ENCODE peak calls at places on chromosome 12, in four cellular contexts. L is mucosa of gallbladder; Z is NCI-H1105; F is stimulated activated CD8-positive, alpha-beta memory T cell treated with anti-CD3 and anti-CD28 coated beads, Interleukin-12 subunit alpha, Interleukin-12 subunit beta, amount 100 ng/mL, for 4 hours. C is an unnamed sample.

GRCh38 chr12:19451196-19451595 is 11.9 kb downstream of the AEBP2 start:
- DNase-seq in F (no peak), L (no peak), Z (no peak), C (no peak)

GRCh38 chr12:12718382-12718761 is 1.2 kb downstream of the CDKN1B start:
- DNase-seq in L (no peak), Z (no peak), F (no peak), C (no peak)

GRCh38 chr12:132151766-132152410 is 7.6 kb downstream of the NOC4L start:
- DNase-seq in Z (no peak), L (no peak), F (no peak), C (peak)

GRCh38 chr12:92224685-92225331 is 79.2 kb upstream of the BTG1 start:
- DNase-seq in Z (no peak), L (no peak), F (no peak), C (no peak)

GRCh38 chr12:47237751-47238211 is 158.0 kb upstream of the AMIGO2 start:
- DNase-seq in Z (no peak), L (no peak), F (no peak), C (no peak)

GRCh38 chr12:132508860-132509732 is 19.1 kb downstream of the FBRSL1 start:
- DNase-seq in F (no peak), Z (no peak), L (no peak), C (no peak)

GRCh38 chr12:110039085-110039807 is 9.1 kb downstream of the C12orf76 start:
- DNase-seq in F (no peak), L (peak), Z (no peak), C (no peak)

GRCh38 chr12:95257541-95257940 is 39.9 kb downstream of the VEZT start:
- DNase-seq in Z (no peak), L (no peak), F (no peak), C (no peak)

GRCh38 chr12:97313471-97314190 is 149.0 kb upstream of the RMST start:
- DNase-seq in Z (no peak), L (no peak), F (no peak), C (no peak)

GRCh38 chr12:30796508-30796780 is 41.7 kb upstream of the CAPRIN2 start:
- DNase-seq in L (no peak), Z (peak), F (no peak), C (no peak)

GRCh38 chr12:121894633-121895032 is 6.0 kb downstream of the PSMD9 start:
- DNase-seq in Z (no peak), L (no peak), F (no peak), C (no peak)

GRCh38 chr12:3168775-3169221 is 91.6 kb downstream of the TSPAN9 start:
- DNase-seq in L (peak), Z (no peak), F (no peak), C (no peak)

GRCh38 chr12:65585648-65586420 is 238.4 kb upstream of the HMGA2 start:
- DNase-seq in L (no peak), Z (no peak), F (no peak), C (no peak)

GRCh38 chr12:121579190-121579791 is 1.5 kb downstream of the KDM2B start:
- DNase-seq in L (no peak), F (peak), Z (peak), C (peak)

GRCh38 chr12:26195641-26196423 is 459 bp downstream of the SSPN start:
- DNase-seq in L (peak), F (no peak), Z (peak), C (peak)

GRCh38 chr12:5210179-5210917 is 166.7 kb downstream of the KCNA5 start:
- DNase-seq in F (no peak), L (no peak), Z (no peak), C (no peak)